ENCODE peak calls at places on chromosomes 16 and 17, in eight cellular contexts. One of them, this sample, is unnamed.

GRCh38 chr16:3004319-3004718 is 8.4 kb upstream of the CLDN9 start:
- DNase-seq in stimulated activated CD8-positive, alpha-beta memory T cell treated with anti-CD3 and anti-CD28 coated beads, Interleukin-12 subunit alpha, Interleukin-12 subunit beta, amount 100 ng/mL, for 4 hours: no peak
- DNase-seq in NCI-H2081: peak
- DNase-seq in smooth muscle cell of the brain vasculature: no peak
- DNase-seq in skeletal muscle cell: no peak
- DNase-seq in stromal cell of bone marrow: no peak
- DNase-seq in AG09309: no peak
- DNase-seq in neuronal stem cell: no peak
- DNase-seq in this sample: no peak

GRCh38 chr17:6248061-6248460 is 177.9 kb downstream of the WSCD1 start:
- DNase-seq in NCI-H2081: no peak
- DNase-seq in neuronal stem cell: no peak
- DNase-seq in smooth muscle cell of the brain vasculature: no peak
- DNase-seq in stimulated activated CD8-positive, alpha-beta memory T cell treated with anti-CD3 and anti-CD28 coated beads, Interleukin-12 subunit alpha, Interleukin-12 subunit beta, amount 100 ng/mL, for 4 hours: no peak
- DNase-seq in skeletal muscle cell: no peak
- DNase-seq in stromal cell of bone marrow: no peak
- DNase-seq in AG09309: no peak
- DNase-seq in this sample: no peak

GRCh38 chr17:29119265-29119664 is 60.9 kb downstream of the MYO18A start:
- DNase-seq in neuronal stem cell: no peak
- DNase-seq in stimulated activated CD8-positive, alpha-beta memory T cell treated with anti-CD3 and anti-CD28 coated beads, Interleukin-12 subunit alpha, Interleukin-12 subunit beta, amount 100 ng/mL, for 4 hours: no peak
- DNase-seq in NCI-H2081: no peak
- DNase-seq in AG09309: no peak
- DNase-seq in smooth muscle cell of the brain vasculature: no peak
- DNase-seq in skeletal muscle cell: no peak
- DNase-seq in stromal cell of bone marrow: no peak
- DNase-seq in this sample: no peak

GRCh38 chr17:496761-497586 is 144.4 kb upstream of the RPH3AL start:
- DNase-seq in neuronal stem cell: no peak
- DNase-seq in skeletal muscle cell: no peak
- DNase-seq in NCI-H2081: no peak
- DNase-seq in stimulated activated CD8-positive, alpha-beta memory T cell treated with anti-CD3 and anti-CD28 coated beads, Interleukin-12 subunit alpha, Interleukin-12 subunit beta, amount 100 ng/mL, for 4 hours: no peak
- DNase-seq in stromal cell of bone marrow: no peak
- DNase-seq in smooth muscle cell of the brain vasculature: no peak
- DNase-seq in AG09309: no peak
- DNase-seq in this sample: no peak

GRCh38 chr17:65099475-65099874 is 37.7 kb upstream of the RGS9 start:
- DNase-seq in smooth muscle cell of the brain vasculature: no peak
- DNase-seq in AG09309: no peak
- DNase-seq in NCI-H2081: no peak
- DNase-seq in neuronal stem cell: no peak
- DNase-seq in skeletal muscle cell: no peak
- DNase-seq in stromal cell of bone marrow: no peak
- DNase-seq in stimulated activated CD8-positive, alpha-beta memory T cell treated with anti-CD3 and anti-CD28 coated beads, Interleukin-12 subunit alpha, Interleukin-12 subunit beta, amount 100 ng/mL, for 4 hours: no peak
- DNase-seq in this sample: no peak

GRCh38 chr16:68009157-68009735 is 6.5 kb downstream of the DPEP2NB start:
- DNase-seq in stimulated activated CD8-positive, alpha-beta memory T cell treated with anti-CD3 and anti-CD28 coated beads, Interleukin-12 subunit alpha, Interleukin-12 subunit beta, amount 100 ng/mL, for 4 hours: no peak
- DNase-seq in NCI-H2081: no peak
- DNase-seq in skeletal muscle cell: no peak
- DNase-seq in neuronal stem cell: no peak
- DNase-seq in stromal cell of bone marrow: no peak
- DNase-seq in AG09309: no peak
- DNase-seq in smooth muscle cell of the brain vasculature: no peak
- DNase-seq in this sample: no peak

GRCh38 chr16:67183-67791 is 5.1 kb downstream of the RHBDF1 start:
- DNase-seq in skeletal muscle cell: no peak
- DNase-seq in stromal cell of bone marrow: no peak
- DNase-seq in NCI-H2081: peak
- DNase-seq in stimulated activated CD8-positive, alpha-beta memory T cell treated with anti-CD3 and anti-CD28 coated beads, Interleukin-12 subunit alpha, Interleukin-12 subunit beta, amount 100 ng/mL, for 4 hours: no peak
- DNase-seq in smooth muscle cell of the brain vasculature: no peak
- DNase-seq in neuronal stem cell: no peak
- DNase-seq in AG09309: no peak
- DNase-seq in this sample: peak

GRCh38 chr16:75943705-75944514 is 217.6 kb upstream of the CPHXL start:
- DNase-seq in AG09309: no peak
- DNase-seq in neuronal stem cell: no peak
- DNase-seq in skeletal muscle cell: no peak
- DNase-seq in NCI-H2081: no peak
- DNase-seq in stimulated activated CD8-positive, alpha-beta memory T cell treated with anti-CD3 and anti-CD28 coated beads, Interleukin-12 subunit alpha, Interleukin-12 subunit beta, amount 100 ng/mL, for 4 hours: no peak
- DNase-seq in smooth muscle cell of the brain vasculature: no peak
- DNase-seq in stromal cell of bone marrow: no peak
- DNase-seq in this sample: no peak

GRCh38 chr17:65794572-65794971 is 233.1 kb upstream of the AXIN2 start:
- DNase-seq in skeletal muscle cell: no peak
- DNase-seq in stromal cell of bone marrow: no peak
- DNase-seq in neuronal stem cell: no peak
- DNase-seq in smooth muscle cell of the brain vasculature: no peak
- DNase-seq in stimulated activated CD8-positive, alpha-beta memory T cell treated with anti-CD3 and anti-CD28 coated beads, Interleukin-12 subunit alpha, Interleukin-12 subunit beta, amount 100 ng/mL, for 4 hours: no peak
- DNase-seq in NCI-H2081: peak
- DNase-seq in AG09309: no peak
- DNase-seq in this sample: no peak

GRCh38 chr17:82883461-82884031 is 43.7 kb upstream of the ZNF750 start:
- DNase-seq in smooth muscle cell of the brain vasculature: no peak
- DNase-seq in AG09309: no peak
- DNase-seq in NCI-H2081: no peak
- DNase-seq in skeletal muscle cell: no peak
- DNase-seq in stimulated activated CD8-positive, alpha-beta memory T cell treated with anti-CD3 and anti-CD28 coated beads, Interleukin-12 subunit alpha, Interleukin-12 subunit beta, amount 100 ng/mL, for 4 hours: no peak
- DNase-seq in neuronal stem cell: no peak
- DNase-seq in stromal cell of bone marrow: no peak
- DNase-seq in this sample: no peak

GRCh38 chr16:46884513-46885293 is 541 bp downstream of the GPT2 start:
- DNase-seq in stimulated activated CD8-positive, alpha-beta memory T cell treated with anti-CD3 and anti-CD28 coated beads, Interleukin-12 subunit alpha, Interleukin-12 subunit beta, amount 100 ng/mL, for 4 hours: no peak
- DNase-seq in stromal cell of bone marrow: no peak
- DNase-seq in skeletal muscle cell: no peak
- DNase-seq in AG09309: no peak
- DNase-seq in neuronal stem cell: peak
- DNase-seq in smooth muscle cell of the brain vasculature: no peak
- DNase-seq in NCI-H2081: peak
- DNase-seq in this sample: no peak

GRCh38 chr17:76709077-76709950 is 1.5 kb downstream of the MXRA7 start:
- DNase-seq in NCI-H2081: no peak
- DNase-seq in skeletal muscle cell: peak
- DNase-seq in AG09309: peak
- DNase-seq in smooth muscle cell of the brain vasculature: no peak
- DNase-seq in stromal cell of bone marrow: peak
- DNase-seq in stimulated activated CD8-positive, alpha-beta memory T cell treated with anti-CD3 and anti-CD28 coated beads, Interleukin-12 subunit alpha, Interleukin-12 subunit beta, amount 100 ng/mL, for 4 hours: no peak
- DNase-seq in neuronal stem cell: peak
- DNase-seq in this sample: no peak

GRCh38 chr16:65570261-65570660 is 448.4 kb upstream of the CDH11 start:
- DNase-seq in AG09309: no peak
- DNase-seq in NCI-H2081: no peak
- DNase-seq in stromal cell of bone marrow: peak
- DNase-seq in neuronal stem cell: no peak
- DNase-seq in smooth muscle cell of the brain vasculature: no peak
- DNase-seq in skeletal muscle cell: no peak
- DNase-seq in stimulated activated CD8-positive, alpha-beta memory T cell treated with anti-CD3 and anti-CD28 coated beads, Interleukin-12 subunit alpha, Interleukin-12 subunit beta, amount 100 ng/mL, for 4 hours: no peak
- DNase-seq in this sample: no peak

GRCh38 chr17:39757931-39758873 is 20.5 kb downstream of the GRB7 start:
- DNase-seq in AG09309: no peak
- DNase-seq in stimulated activated CD8-positive, alpha-beta memory T cell treated with anti-CD3 and anti-CD28 coated beads, Interleukin-12 subunit alpha, Interleukin-12 subunit beta, amount 100 ng/mL, for 4 hours: peak
- DNase-seq in skeletal muscle cell: no peak
- DNase-seq in smooth muscle cell of the brain vasculature: no peak
- DNase-seq in stromal cell of bone marrow: no peak
- DNase-seq in NCI-H2081: no peak
- DNase-seq in neuronal stem cell: no peak
- DNase-seq in this sample: no peak

GRCh38 chr17:77388384-77389306 is 247.9 kb downstream of the SEC14L1 start:
- DNase-seq in AG09309: no peak
- DNase-seq in stromal cell of bone marrow: no peak
- DNase-seq in skeletal muscle cell: no peak
- DNase-seq in stimulated activated CD8-positive, alpha-beta memory T cell treated with anti-CD3 and anti-CD28 coated beads, Interleukin-12 subunit alpha, Interleukin-12 subunit beta, amount 100 ng/mL, for 4 hours: no peak
- DNase-seq in neuronal stem cell: no peak
- DNase-seq in smooth muscle cell of the brain vasculature: no peak
- DNase-seq in NCI-H2081: no peak
- DNase-seq in this sample: no peak

GRCh38 chr16:77327717-77328116 is 107.1 kb downstream of the ADAMTS18 start:
- DNase-seq in smooth muscle cell of the brain vasculature: no peak
- DNase-seq in stromal cell of bone marrow: no peak
- DNase-seq in AG09309: no peak
- DNase-seq in NCI-H2081: no peak
- DNase-seq in skeletal muscle cell: no peak
- DNase-seq in stimulated activated CD8-positive, alpha-beta memory T cell treated with anti-CD3 and anti-CD28 coated beads, Interleukin-12 subunit alpha, Interleukin-12 subunit beta, amount 100 ng/mL, for 4 hours: no peak
- DNase-seq in neuronal stem cell: no peak
- DNase-seq in this sample: no peak

GRCh38 chr16:85612191-85612800 is 826 bp upstream of the GSE1 start:
- DNase-seq in neuronal stem cell: peak
- DNase-seq in stimulated activated CD8-positive, alpha-beta memory T cell treated with anti-CD3 and anti-CD28 coated beads, Interleukin-12 subunit alpha, Interleukin-12 subunit beta, amount 100 ng/mL, for 4 hours: no peak
- DNase-seq in AG09309: peak
- DNase-seq in NCI-H2081: peak
- DNase-seq in smooth muscle cell of the brain vasculature: no peak
- DNase-seq in skeletal muscle cell: peak
- DNase-seq in stromal cell of bone marrow: peak
- DNase-seq in this sample: no peak

GRCh38 chr16:27181020-27181419 is 22.3 kb upstream of the KDM8 start:
- DNase-seq in neuronal stem cell: no peak
- DNase-seq in smooth muscle cell of the brain vasculature: no peak
- DNase-seq in stimulated activated CD8-positive, alpha-beta memory T cell treated with anti-CD3 and anti-CD28 coated beads, Interleukin-12 subunit alpha, Interleukin-12 subunit beta, amount 100 ng/mL, for 4 hours: no peak
- DNase-seq in AG09309: no peak
- DNase-seq in stromal cell of bone marrow: no peak
- DNase-seq in skeletal muscle cell: no peak
- DNase-seq in NCI-H2081: no peak
- DNase-seq in this sample: no peak

GRCh38 chr16:19805459-19806160 is 79.0 kb downstream of the GPRC5B start:
- DNase-seq in stromal cell of bone marrow: no peak
- DNase-seq in AG09309: no peak
- DNase-seq in smooth muscle cell of the brain vasculature: no peak
- DNase-seq in NCI-H2081: no peak
- DNase-seq in stimulated activated CD8-positive, alpha-beta memory T cell treated with anti-CD3 and anti-CD28 coated beads, Interleukin-12 subunit alpha, Interleukin-12 subunit beta, amount 100 ng/mL, for 4 hours: no peak
- DNase-seq in neuronal stem cell: no peak
- DNase-seq in skeletal muscle cell: no peak
- DNase-seq in this sample: no peak

GRCh38 chr17:55437165-55437605 is 15.6 kb upstream of the MMD start:
- DNase-seq in skeletal muscle cell: no peak
- DNase-seq in NCI-H2081: no peak
- DNase-seq in neuronal stem cell: no peak
- DNase-seq in stromal cell of bone marrow: no peak
- DNase-seq in smooth muscle cell of the brain vasculature: no peak
- DNase-seq in stimulated activated CD8-positive, alpha-beta memory T cell treated with anti-CD3 and anti-CD28 coated beads, Interleukin-12 subunit alpha, Interleukin-12 subunit beta, amount 100 ng/mL, for 4 hours: no peak
- DNase-seq in AG09309: no peak
- DNase-seq in this sample: no peak

GRCh38 chr16:83356266-83356665 is 451.5 kb upstream of the HSBP1 start:
- DNase-seq in smooth muscle cell of the brain vasculature: peak
- DNase-seq in skeletal muscle cell: no peak
- DNase-seq in AG09309: peak
- DNase-seq in NCI-H2081: peak
- DNase-seq in stromal cell of bone marrow: peak
- DNase-seq in stimulated activated CD8-positive, alpha-beta memory T cell treated with anti-CD3 and anti-CD28 coated beads, Interleukin-12 subunit alpha, Interleukin-12 subunit beta, amount 100 ng/mL, for 4 hours: no peak
- DNase-seq in neuronal stem cell: peak
- DNase-seq in this sample: peak

GRCh38 chr17:14203392-14203791 is 33.3 kb downstream of the CDRT15 start:
- DNase-seq in smooth muscle cell of the brain vasculature: no peak
- DNase-seq in stimulated activated CD8-positive, alpha-beta memory T cell treated with anti-CD3 and anti-CD28 coated beads, Interleukin-12 subunit alpha, Interleukin-12 subunit beta, amount 100 ng/mL, for 4 hours: no peak
- DNase-seq in AG09309: no peak
- DNase-seq in stromal cell of bone marrow: no peak
- DNase-seq in skeletal muscle cell: no peak
- DNase-seq in neuronal stem cell: no peak
- DNase-seq in NCI-H2081: no peak
- DNase-seq in this sample: no peak

GRCh38 chr16:456891-457483 is 31.5 kb downstream of the RAB11FIP3 start:
- DNase-seq in neuronal stem cell: no peak
- DNase-seq in skeletal muscle cell: peak
- DNase-seq in AG09309: no peak
- DNase-seq in smooth muscle cell of the brain vasculature: no peak
- DNase-seq in NCI-H2081: no peak
- DNase-seq in stimulated activated CD8-positive, alpha-beta memory T cell treated with anti-CD3 and anti-CD28 coated beads, Interleukin-12 subunit alpha, Interleukin-12 subunit beta, amount 100 ng/mL, for 4 hours: no peak
- DNase-seq in stromal cell of bone marrow: peak
- DNase-seq in this sample: peak